ENCODE peak calls at places on chromosomes 6 and 20, in nine cellular contexts. Y is GM04504; X is OCI-LY7; S is stimulated activated CD4-positive, alpha-beta T cell treated with anti-CD3 and anti-CD28 coated beads, Interleukin-1b, Interleukin-23, amount 100 ng/mL, for 1 hour; W is NK-92 treated with Interleukin-12 subunit alpha and Interleukin-12 subunit beta, amount 100 ng/mL, for 24 hours; A is nucleus accumbens; N is activated gamma-delta T cell; V is kidney tubule cell; B is CD8-positive, alpha-beta T cell. T is an unnamed sample.

GRCh38 chr6:10347561-10348327 is 67.1 kb downstream of the TFAP2A start:
- DNase-seq in V (peak), W (no peak), B (no peak), A (no peak), S (no peak), Y (peak), X (no peak), N (no peak), T (no peak)

GRCh38 chr20:19205999-19206398 is 6.4 kb upstream of the SLC24A3 start:
- DNase-seq in A (no peak), V (peak), S (no peak), N (no peak), X (peak), W (peak), Y (peak), B (peak), T (no peak)

GRCh38 chr6:169799474-169799926 is 48.1 kb downstream of the ERMARD start:
- DNase-seq in X (no peak), N (no peak), B (no peak), W (no peak), S (no peak), A (no peak), Y (no peak), V (no peak), T (no peak)

GRCh38 chr6:149095842-149096241 is 221.7 kb upstream of the TAB2 start:
- DNase-seq in S (no peak), N (no peak), B (no peak), V (no peak), X (no peak), W (no peak), A (no peak), Y (no peak), T (no peak)

GRCh38 chr20:63204362-63204761 is 11.6 kb downstream of the YTHDF1 start:
- DNase-seq in N (no peak), B (no peak), A (no peak), S (no peak), Y (no peak), W (no peak), X (no peak), V (no peak), T (no peak)

GRCh38 chr6:167688123-167688522 is 138.6 kb upstream of the AFDN start:
- DNase-seq in B (no peak), X (no peak), A (no peak), V (no peak), Y (no peak), S (no peak), W (no peak), N (no peak), T (no peak)

GRCh38 chr6:111201764-111202163 is 114.5 kb downstream of the SLC16A10 start:
- DNase-seq in B (no peak), X (no peak), W (no peak), S (no peak), Y (no peak), A (no peak), V (no peak), N (no peak), T (no peak)

GRCh38 chr20:400121-400450 is 8.0 kb upstream of the RBCK1 start:
- DNase-seq in B (no peak), A (no peak), X (no peak), S (no peak), V (peak), N (no peak), W (no peak), Y (no peak), T (no peak)

GRCh38 chr6:140300331-140300730 is 925.9 kb upstream of the CITED2 start:
- DNase-seq in X (no peak), Y (no peak), W (no peak), A (no peak), V (no peak), S (no peak), B (no peak), N (no peak), T (no peak)

GRCh38 chr20:6680441-6680840 is 87.0 kb upstream of the BMP2 start:
- DNase-seq in B (no peak), X (no peak), A (no peak), Y (no peak), S (no peak), N (no peak), W (no peak), V (no peak), T (no peak)

GRCh38 chr6:41278699-41279405 is 7.6 kb downstream of the TREM1 start:
- DNase-seq in B (peak), W (peak), A (no peak), N (no peak), X (peak), S (no peak), Y (no peak), V (peak), T (no peak)

GRCh38 chr6:115545410-115545986 is 515.2 kb downstream of the FRK start:
- DNase-seq in W (no peak), N (no peak), Y (no peak), V (no peak), X (no peak), B (no peak), S (no peak), A (no peak), T (no peak)

GRCh38 chr6:97669191-97669651 is 386.2 kb upstream of the MMS22L start:
- DNase-seq in A (peak), S (no peak), Y (no peak), V (peak), W (no peak), N (no peak), B (no peak), X (no peak), T (no peak)

GRCh38 chr20:58759947-58760346 is 67.3 kb downstream of the NPEPL1 start:
- DNase-seq in N (no peak), A (no peak), V (no peak), W (no peak), S (no peak), Y (no peak), X (no peak), B (no peak), T (no peak)

GRCh38 chr6:33248643-33248931 is 23.1 kb downstream of the VPS52 start:
- DNase-seq in V (no peak), Y (no peak), S (no peak), A (no peak), W (no peak), X (no peak), N (no peak), B (no peak), T (peak)

GRCh38 chr20:16350465-16350864 is 222.8 kb downstream of the KIF16B start:
- DNase-seq in S (no peak), N (no peak), W (no peak), X (no peak), A (no peak), V (peak), Y (peak), B (no peak), T (no peak)

GRCh38 chr20:33680681-33681080 is 5.5 kb downstream of the E2F1 start:
- DNase-seq in Y (no peak), S (no peak), V (no peak), B (no peak), W (no peak), N (no peak), A (no peak), X (no peak), T (no peak)

GRCh38 chr6:41724638-41725501 is 10.5 kb downstream of the TFEB start:
- DNase-seq in W (no peak), X (no peak), S (no peak), A (no peak), V (no peak), N (no peak), Y (no peak), B (no peak), T (no peak)

GRCh38 chr20:21936720-21937380 is 231.4 kb downstream of the PAX1 start:
- DNase-seq in V (no peak), Y (no peak), S (no peak), N (no peak), B (no peak), X (no peak), W (no peak), A (no peak), T (no peak)

GRCh38 chr20:38805502-38805957 is at the start of gene PPP1R16B:
- DNase-seq in B (peak), N (peak), V (no peak), S (peak), W (peak), X (peak), Y (no peak), A (peak), T (no peak)

GRCh38 chr6:157461000-157461915 is 80.3 kb downstream of the ZDHHC14 start:
- DNase-seq in W (peak), S (no peak), Y (no peak), N (no peak), A (no peak), X (no peak), B (no peak), V (peak), T (no peak)